ENCODE peak calls at places on chromosomes 7 and 10, in seven cellular contexts. One of them, this sample, is unnamed.
A peak's percentile ranks its signal among the peaks of the same experiment; 100 is the strongest.

GRCh38 chr7:148327379-148327778 is 263.2 kb upstream of the C7orf33 start:
- DNase-seq in vagina: no peak
- DNase-seq in HCT116: no peak
- DNase-seq in sigmoid colon: no peak
- DNase-seq in stomach: no peak
- DNase-seq in K562: no peak
- DNase-seq in GM12878: no peak
- DNase-seq in this sample: no peak

GRCh38 chr7:21939136-21939857 is 6.4 kb downstream of the CDCA7L start:
- DNase-seq in stomach: no peak
- DNase-seq in vagina: no peak
- DNase-seq in K562: no peak
- DNase-seq in sigmoid colon: no peak
- DNase-seq in GM12878: peak; percentile 82
- DNase-seq in HCT116: no peak
- DNase-seq in this sample: no peak

GRCh38 chr10:114538544-114538906 is 119.5 kb downstream of the ABLIM1 start:
- DNase-seq in stomach: peak; percentile 81
- DNase-seq in K562: no peak
- DNase-seq in GM12878: no peak
- DNase-seq in sigmoid colon: no peak
- DNase-seq in vagina: no peak
- DNase-seq in HCT116: no peak
- DNase-seq in this sample: no peak

GRCh38 chr10:71588685-71589084 is 130.9 kb downstream of the C10orf105 start:
- DNase-seq in stomach: no peak
- DNase-seq in K562: no peak
- DNase-seq in sigmoid colon: no peak
- DNase-seq in vagina: no peak
- DNase-seq in GM12878: no peak
- DNase-seq in HCT116: no peak
- DNase-seq in this sample: no peak

GRCh38 chr10:29607576-29607975 is 27.2 kb downstream of the SVIL start:
- DNase-seq in HCT116: no peak
- DNase-seq in sigmoid colon: peak; percentile 33
- DNase-seq in GM12878: no peak
- DNase-seq in stomach: peak; percentile 16
- DNase-seq in vagina: no peak
- DNase-seq in K562: no peak
- DNase-seq in this sample: no peak

GRCh38 chr7:142088022-142088714 is 23.4 kb upstream of the MGAM2 start:
- DNase-seq in GM12878: no peak
- DNase-seq in sigmoid colon: no peak
- DNase-seq in HCT116: no peak
- DNase-seq in K562: no peak
- DNase-seq in vagina: no peak
- DNase-seq in stomach: no peak
- DNase-seq in this sample: peak; percentile 45

GRCh38 chr7:24477807-24478655 is 95.2 kb upstream of the PALS2 start:
- DNase-seq in vagina: no peak
- DNase-seq in HCT116: no peak
- DNase-seq in GM12878: no peak
- DNase-seq in stomach: no peak
- DNase-seq in sigmoid colon: no peak
- DNase-seq in K562: peak; percentile 59
- DNase-seq in this sample: no peak

GRCh38 chr10:69409176-69409495 is 7.6 kb downstream of the TACR2 start:
- DNase-seq in vagina: no peak
- DNase-seq in K562: no peak
- DNase-seq in GM12878: no peak
- DNase-seq in stomach: no peak
- DNase-seq in HCT116: no peak
- DNase-seq in sigmoid colon: no peak
- DNase-seq in this sample: no peak

GRCh38 chr10:33353334-33353733 is 18.9 kb upstream of the NRP1 start:
- DNase-seq in HCT116: no peak
- DNase-seq in sigmoid colon: no peak
- DNase-seq in vagina: no peak
- DNase-seq in K562: no peak
- DNase-seq in GM12878: no peak
- DNase-seq in stomach: no peak
- DNase-seq in this sample: no peak

GRCh38 chr7:69664433-69664832 is 66.2 kb downstream of the AUTS2 start:
- DNase-seq in HCT116: no peak
- DNase-seq in sigmoid colon: no peak
- DNase-seq in GM12878: no peak
- DNase-seq in stomach: no peak
- DNase-seq in K562: no peak
- DNase-seq in vagina: no peak
- DNase-seq in this sample: no peak

GRCh38 chr10:85280014-85280413 is 951.6 kb downstream of the CCSER2 start:
- DNase-seq in stomach: no peak
- DNase-seq in GM12878: no peak
- DNase-seq in HCT116: no peak
- DNase-seq in vagina: no peak
- DNase-seq in K562: no peak
- DNase-seq in sigmoid colon: no peak
- DNase-seq in this sample: no peak

GRCh38 chr7:30717181-30717580 is 34.8 kb upstream of the INMT start:
- DNase-seq in sigmoid colon: no peak
- DNase-seq in HCT116: peak; percentile 37
- DNase-seq in GM12878: no peak
- DNase-seq in stomach: no peak
- DNase-seq in vagina: no peak
- DNase-seq in K562: no peak
- DNase-seq in this sample: no peak

GRCh38 chr7:95323410-95324129 is 762 bp downstream of the PON1 start:
- DNase-seq in GM12878: no peak
- DNase-seq in K562: no peak
- DNase-seq in vagina: no peak
- DNase-seq in stomach: no peak
- DNase-seq in HCT116: no peak
- DNase-seq in sigmoid colon: no peak
- DNase-seq in this sample: no peak

GRCh38 chr7:95322396-95322795 is 1.9 kb downstream of the PON1 start:
- DNase-seq in stomach: no peak
- DNase-seq in K562: no peak
- DNase-seq in vagina: no peak
- DNase-seq in sigmoid colon: no peak
- DNase-seq in GM12878: no peak
- DNase-seq in HCT116: no peak
- DNase-seq in this sample: no peak

GRCh38 chr7:95320663-95321062 is 3.7 kb downstream of the PON1 start:
- DNase-seq in GM12878: no peak
- DNase-seq in sigmoid colon: no peak
- DNase-seq in vagina: no peak
- DNase-seq in K562: no peak
- DNase-seq in HCT116: no peak
- DNase-seq in stomach: no peak
- DNase-seq in this sample: no peak

GRCh38 chr7:95322874-95323273 is 1.5 kb downstream of the PON1 start:
- DNase-seq in vagina: no peak
- DNase-seq in K562: no peak
- DNase-seq in HCT116: no peak
- DNase-seq in GM12878: no peak
- DNase-seq in sigmoid colon: no peak
- DNase-seq in stomach: no peak
- DNase-seq in this sample: no peak

DNA sequence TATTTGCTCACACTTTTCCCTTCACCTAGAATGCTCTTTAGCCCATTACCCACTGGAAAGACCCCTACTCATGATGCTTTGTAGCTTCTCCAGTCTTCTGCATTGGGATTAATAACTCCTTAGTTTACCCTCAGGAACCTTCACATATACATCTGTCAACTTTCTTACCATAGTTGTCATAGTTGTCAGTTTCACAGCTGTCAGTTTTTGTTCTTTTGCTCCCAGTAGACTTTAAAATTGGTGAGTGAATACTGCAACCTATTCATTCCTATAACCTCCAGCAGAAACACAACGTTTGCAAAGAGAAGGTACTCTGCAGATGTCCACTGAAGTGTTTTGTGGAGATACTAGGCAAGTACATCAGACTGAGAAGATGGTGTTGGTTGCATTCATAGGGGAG is 2.6 kb downstream of the PON1 start:
- DNase-seq in GM12878: no peak
- DNase-seq in HCT116: no peak
- DNase-seq in K562: no peak
- DNase-seq in sigmoid colon: no peak
- DNase-seq in vagina: no peak
- DNase-seq in stomach: no peak
- DNase-seq in this sample: no peak
- TF ChIP-seq POLR2AphosphoS5 in GM12878: no peak
- TF ChIP-seq POLR2AphosphoS5 in HCT116: no peak
- TF ChIP-seq POLR2AphosphoS5 in K562: no peak
- TF ChIP-seq POLR2AphosphoS5 in sigmoid colon: no peak
- TF ChIP-seq POLR2AphosphoS5 in vagina: no peak
- TF ChIP-seq POLR2AphosphoS5 in stomach: no peak
- TF ChIP-seq POLR2AphosphoS5 in this sample: no peak

GRCh38 chr7:92527300-92528187 is 776 bp downstream of the PEX1 start:
- DNase-seq in HCT116: peak; percentile 37
- DNase-seq in vagina: no peak
- DNase-seq in GM12878: peak; percentile 15
- DNase-seq in sigmoid colon: no peak
- DNase-seq in stomach: peak; percentile 44
- DNase-seq in K562: peak; percentile 73
- DNase-seq in this sample: no peak

GRCh38 chr7:92528958-92529264 is 316 bp downstream of the RBM48 start:
- DNase-seq in stomach: no peak
- DNase-seq in HCT116: no peak
- DNase-seq in sigmoid colon: no peak
- DNase-seq in K562: no peak
- DNase-seq in vagina: no peak
- DNase-seq in GM12878: no peak
- DNase-seq in this sample: no peak

GRCh38 chr7:92523110-92523509 is 5.2 kb downstream of the PEX1 start:
- DNase-seq in sigmoid colon: no peak
- DNase-seq in stomach: no peak
- DNase-seq in vagina: no peak
- DNase-seq in K562: no peak
- DNase-seq in GM12878: no peak
- DNase-seq in HCT116: no peak
- DNase-seq in this sample: no peak

DNA sequence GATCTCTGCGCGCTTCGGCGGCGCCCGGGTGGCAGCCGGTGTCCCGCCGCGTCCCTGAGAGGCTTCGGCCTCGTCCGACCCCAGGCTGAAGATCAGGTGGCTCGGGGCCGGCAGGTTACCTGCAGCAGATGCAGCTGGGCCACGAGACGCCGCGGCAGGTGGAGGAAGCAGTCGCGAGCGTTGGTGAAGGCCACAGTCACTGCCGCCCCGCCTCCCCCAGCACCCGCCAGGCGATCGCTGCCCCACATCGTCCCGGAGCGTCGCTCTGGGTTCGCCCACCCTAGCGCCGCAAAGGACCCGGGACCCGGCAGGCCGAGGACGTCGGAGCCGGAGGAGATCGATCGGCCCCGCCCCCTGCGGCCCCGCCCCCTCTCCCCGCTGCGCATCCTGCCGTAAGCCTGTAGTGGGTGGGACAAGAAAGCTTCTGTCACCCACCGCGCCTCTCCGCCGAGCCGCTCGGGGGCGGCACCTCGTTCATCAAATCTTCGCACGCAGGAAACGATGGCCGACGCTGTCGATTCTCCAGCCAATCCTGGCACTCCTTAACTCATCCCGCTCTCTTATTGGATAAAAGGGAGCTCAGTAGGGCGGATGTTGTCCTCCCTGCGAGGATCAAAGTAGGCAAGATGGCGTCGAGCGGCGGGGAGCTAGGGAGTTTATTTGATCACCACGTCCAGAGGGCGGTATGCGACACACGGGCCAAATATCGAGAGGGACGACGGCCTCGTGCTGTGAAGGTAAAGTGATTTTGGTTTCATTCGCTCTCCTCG is at the start of the genes PEX1 and RBM48:
- DNase-seq in vagina: peak; percentile 98
- DNase-seq in GM12878: peak; percentile 96
- DNase-seq in HCT116: peak; percentile 99
- DNase-seq in K562: peak; percentile 98
- DNase-seq in sigmoid colon: peak; percentile 98
- DNase-seq in stomach: peak; percentile 95
- DNase-seq in this sample: peak; percentile 95
- TF ChIP-seq POLR2A in vagina: no peak
- TF ChIP-seq POLR2A in GM12878: peak; percentile 90
- TF ChIP-seq POLR2A in HCT116: no peak
- TF ChIP-seq POLR2A in K562: peak; percentile 96
- TF ChIP-seq POLR2A in sigmoid colon: no peak
- TF ChIP-seq POLR2A in stomach: peak; percentile 11
- TF ChIP-seq POLR2A in this sample: peak; percentile 41

DNA sequence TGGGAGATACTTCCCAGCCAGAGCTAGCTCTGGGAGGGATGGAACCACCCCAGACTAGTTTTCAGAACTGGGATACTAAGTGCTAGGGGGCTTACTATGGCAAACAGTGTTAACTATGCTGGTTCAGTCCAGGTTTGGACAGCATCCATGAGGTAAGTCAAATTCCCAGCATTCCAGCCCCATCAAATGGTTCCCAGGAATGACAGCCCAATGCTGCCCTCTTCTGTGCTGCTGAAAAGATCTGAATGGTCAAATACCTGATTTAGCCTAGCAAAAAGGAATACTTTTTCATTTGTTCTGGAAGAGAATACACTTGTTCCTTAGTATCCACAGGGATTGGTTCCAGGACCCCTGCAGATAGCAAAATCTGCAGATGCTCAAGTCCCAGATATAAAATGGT is 141.8 kb upstream of the CCDC6 start:
- DNase-seq in HCT116: peak; percentile 18
- DNase-seq in vagina: no peak
- DNase-seq in stomach: peak; percentile 36
- DNase-seq in GM12878: no peak
- DNase-seq in sigmoid colon: no peak
- DNase-seq in K562: no peak
- DNase-seq in this sample: no peak
- TF ChIP-seq CTCF in HCT116: peak; percentile 37
- TF ChIP-seq CTCF in vagina: no peak
- TF ChIP-seq CTCF in stomach: peak; percentile 17
- TF ChIP-seq CTCF in GM12878: no peak
- TF ChIP-seq CTCF in sigmoid colon: peak; percentile 9
- TF ChIP-seq CTCF in K562: peak; percentile 20
- TF ChIP-seq CTCF in this sample: no peak

DNA sequence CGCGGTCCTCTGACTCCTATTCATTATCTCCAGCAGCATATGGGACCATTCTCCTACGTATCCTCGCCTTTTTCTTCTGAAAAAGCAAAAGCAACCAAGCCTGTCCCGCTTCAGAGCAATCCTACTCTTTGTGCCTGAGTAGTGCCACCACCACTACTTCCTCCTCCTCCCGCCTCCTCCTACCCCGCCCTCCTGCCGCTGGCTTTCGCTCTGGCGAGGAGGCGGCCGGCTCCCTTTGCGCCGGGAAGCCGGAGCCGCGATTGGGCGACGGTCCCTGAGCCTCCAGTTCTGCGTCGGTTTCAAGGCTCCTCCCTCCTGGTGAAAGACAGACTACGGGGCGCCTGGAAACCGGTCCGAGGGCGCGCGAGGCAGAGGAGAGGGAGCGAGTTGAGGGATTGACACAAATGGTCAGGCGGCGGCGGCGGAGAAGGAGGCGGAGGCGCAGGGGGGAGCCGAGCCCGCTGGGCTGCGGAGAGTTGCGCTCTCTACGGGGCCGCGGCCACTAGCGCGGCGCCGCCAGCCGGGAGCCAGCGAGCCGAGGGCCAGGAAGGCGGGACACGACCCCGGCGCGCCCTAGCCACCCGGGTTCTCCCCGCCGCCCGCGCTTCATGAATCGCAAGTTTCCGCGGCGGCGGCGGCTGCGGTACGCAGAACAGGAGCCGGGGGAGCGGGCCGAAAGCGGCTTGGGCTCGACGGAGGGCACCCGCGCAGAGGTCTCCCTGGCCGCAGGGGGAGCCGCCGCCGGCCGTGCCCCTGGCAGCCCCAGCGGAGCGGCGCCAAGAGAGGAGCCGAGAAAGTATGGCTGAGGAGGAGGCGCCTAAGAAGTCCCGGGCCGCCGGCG is at the start of gene FZD1:
- DNase-seq in stomach: peak; percentile 95
- DNase-seq in sigmoid colon: peak; percentile 98
- DNase-seq in K562: peak; percentile 91
- DNase-seq in GM12878: peak; percentile 66
- DNase-seq in HCT116: peak; percentile 95
- DNase-seq in vagina: no peak
- DNase-seq in this sample: peak; percentile 96
- TF ChIP-seq POLR2AphosphoS5 in stomach: peak; percentile 83
- TF ChIP-seq POLR2AphosphoS5 in sigmoid colon: peak; percentile 69
- TF ChIP-seq POLR2AphosphoS5 in K562: peak; percentile 64
- TF ChIP-seq POLR2AphosphoS5 in GM12878: no peak
- TF ChIP-seq POLR2AphosphoS5 in HCT116: peak; percentile 48
- TF ChIP-seq POLR2AphosphoS5 in vagina: peak; percentile 96
- TF ChIP-seq POLR2AphosphoS5 in this sample: peak; percentile 77

This sample was measured in breast epithelium.